ENCODE peak calls at places on chromosome 9, in ten cellular contexts. Y is HFFc6; D is CD8-positive, alpha-beta T cell; M is ovary; I is activated CD8-positive, alpha-beta T cell treated with anti-CD3 and anti-CD28 coated beads for 36 hours; V is mesothelial cell of epicardium; Z is sigmoid colon; L is AG09309; W is omental fat pad; O is left lung. K is an unnamed sample.

GRCh38 chr9:115013998-115014397 is 83.6 kb upstream of the TNFSF8 start:
- DNase-seq in Y (peak), D (peak), M (peak), I (peak), V (no peak), Z (peak), L (no peak), W (no peak), O (peak), K (peak)

GRCh38 chr9:93040409-93040808 is 18.1 kb upstream of the SUSD3 start:
- DNase-seq in Y (no peak), D (no peak), M (no peak), I (no peak), V (no peak), Z (no peak), L (no peak), W (no peak), O (no peak), K (no peak)

GRCh38 chr9:38126730-38127129 is 57.7 kb upstream of the SHB start:
- DNase-seq in Y (no peak), D (no peak), M (no peak), I (no peak), V (no peak), Z (no peak), L (no peak), W (no peak), O (no peak), K (no peak)

GRCh38 chr9:131899248-131899882 is 159.5 kb upstream of the RAPGEF1 start:
- DNase-seq in Y (no peak), D (no peak), M (no peak), I (no peak), V (no peak), Z (no peak), L (no peak), W (no peak), O (no peak), K (no peak)

GRCh38 chr9:134778841-134779411 is 101.7 kb upstream of the FCN2 start:
- DNase-seq in Y (peak), D (no peak), M (peak), I (no peak), V (no peak), Z (peak), L (no peak), W (no peak), O (peak), K (no peak)

GRCh38 chr9:6367128-6367741 is 39.1 kb downstream of the TPD52L3 start:
- DNase-seq in Y (peak), D (no peak), M (no peak), I (no peak), V (no peak), Z (no peak), L (no peak), W (no peak), O (no peak), K (no peak)

GRCh38 chr9:135392511-135392910 is 87.1 kb upstream of the PPP1R26 start:
- DNase-seq in Y (no peak), D (no peak), M (no peak), I (no peak), V (no peak), Z (no peak), L (no peak), W (no peak), O (no peak), K (no peak)

GRCh38 chr9:134888603-134889195 is 8.1 kb downstream of the FCN2 start:
- DNase-seq in Y (no peak), D (no peak), M (no peak), I (no peak), V (no peak), Z (no peak), L (no peak), W (no peak), O (no peak), K (no peak)

GRCh38 chr9:127212453-127212852 is 52.1 kb upstream of the GARNL3 start:
- DNase-seq in Y (no peak), D (no peak), M (no peak), I (no peak), V (no peak), Z (no peak), L (no peak), W (no peak), O (no peak), K (no peak)

GRCh38 chr9:129761293-129761900 is 8.6 kb upstream of the PTGES start:
- DNase-seq in Y (no peak), D (no peak), M (peak), I (no peak), V (no peak), Z (peak), L (peak), W (no peak), O (peak), K (no peak)

GRCh38 chr9:132792547-132792946 is 85.5 kb downstream of the AK8 start:
- DNase-seq in Y (no peak), D (no peak), M (no peak), I (no peak), V (no peak), Z (peak), L (no peak), W (no peak), O (no peak), K (no peak)

GRCh38 chr9:134372621-134373267 is 46.5 kb downstream of the RXRA start:
- DNase-seq in Y (no peak), D (no peak), M (no peak), I (no peak), V (no peak), Z (peak), L (no peak), W (no peak), O (peak), K (no peak)

DNA sequence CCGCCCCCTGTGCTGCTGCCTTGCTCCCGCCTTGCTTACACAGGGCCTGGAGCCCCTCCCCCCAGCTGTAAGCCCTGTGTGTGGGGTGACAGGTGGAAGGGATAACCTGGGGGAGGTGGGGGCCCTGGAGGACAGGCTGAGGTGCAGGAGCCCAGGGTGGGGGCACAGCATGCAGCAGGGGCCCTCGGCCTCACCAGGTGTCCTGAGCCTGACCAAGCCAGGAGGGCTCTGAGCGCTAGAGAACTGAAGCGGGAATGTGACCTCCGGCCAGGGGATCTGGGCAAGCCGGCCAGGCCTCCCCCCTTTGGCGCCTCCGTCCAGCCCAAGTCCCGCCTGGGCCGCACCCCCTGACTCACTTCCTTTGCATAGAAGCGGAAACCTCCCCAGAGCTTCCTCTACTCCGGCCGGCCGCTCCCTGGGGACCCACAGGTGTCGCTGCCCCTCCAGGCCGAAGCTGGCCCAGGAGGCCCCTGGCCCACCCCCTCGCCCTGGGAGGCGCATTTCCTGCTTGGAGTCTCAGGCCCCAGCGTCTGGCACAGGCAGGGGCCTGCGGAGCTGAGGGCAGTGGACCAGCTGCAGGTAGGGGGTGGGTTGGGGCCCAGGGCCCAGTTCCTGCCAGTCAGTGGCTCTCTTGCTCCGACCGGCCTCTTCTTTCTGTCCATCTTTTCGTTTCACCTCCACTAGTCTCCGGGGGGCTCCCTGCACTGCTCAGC is at the start of gene TOR4A:
- DNase-seq in Y (peak), D (no peak), M (peak), I (peak), V (no peak), Z (peak), L (no peak), W (peak), O (peak), K (peak)
- TF ChIP-seq CTCF in Y (peak), D (no peak), M (no peak), I (no peak), V (no peak), Z (no peak), L (peak), W (no peak), O (peak), K (no peak)

GRCh38 chr9:1927546-1927945 is 87.6 kb upstream of the SMARCA2 start:
- DNase-seq in Y (no peak), D (no peak), M (no peak), I (no peak), V (no peak), Z (no peak), L (no peak), W (no peak), O (no peak), K (no peak)

GRCh38 chr9:1919229-1919628 is 95.9 kb upstream of the SMARCA2 start:
- DNase-seq in Y (no peak), D (no peak), M (no peak), I (no peak), V (no peak), Z (no peak), L (no peak), W (no peak), O (no peak), K (no peak)

GRCh38 chr9:1918642-1919041 is 96.5 kb upstream of the SMARCA2 start:
- DNase-seq in Y (no peak), D (no peak), M (no peak), I (no peak), V (no peak), Z (no peak), L (no peak), W (no peak), O (no peak), K (no peak)

GRCh38 chr9:1916676-1917075 is 98.5 kb upstream of the SMARCA2 start:
- DNase-seq in Y (no peak), D (no peak), M (no peak), I (no peak), V (no peak), Z (no peak), L (no peak), W (no peak), O (no peak), K (no peak)

GRCh38 chr9:1922026-1922425 is 93.1 kb upstream of the SMARCA2 start:
- DNase-seq in Y (no peak), D (no peak), M (no peak), I (no peak), V (no peak), Z (no peak), L (no peak), W (no peak), O (no peak), K (no peak)
- TF ChIP-seq CTCF in Y (no peak), D (no peak), M (no peak), I (no peak), V (no peak), Z (no peak), L (no peak), W (no peak), O (no peak), K (no peak)

GRCh38 chr9:97900738-97901565 is 21.3 kb downstream of the TRMO start:
- DNase-seq in Y (peak), D (no peak), M (no peak), I (peak), V (no peak), Z (no peak), L (no peak), W (no peak), O (no peak), K (no peak)

GRCh38 chr9:97889941-97890557 is 32.3 kb downstream of the TRMO start:
- DNase-seq in Y (peak), D (peak), M (no peak), I (peak), V (no peak), Z (no peak), L (no peak), W (peak), O (no peak), K (no peak)

GRCh38 chr9:97891736-97892135 is 30.6 kb downstream of the TRMO start:
- DNase-seq in Y (no peak), D (no peak), M (no peak), I (no peak), V (no peak), Z (no peak), L (no peak), W (no peak), O (no peak), K (no peak)

GRCh38 chr9:97900103-97900737 is 22.1 kb downstream of the TRMO start:
- DNase-seq in Y (peak), D (no peak), M (no peak), I (no peak), V (no peak), Z (no peak), L (peak), W (no peak), O (no peak), K (no peak)

DNA sequence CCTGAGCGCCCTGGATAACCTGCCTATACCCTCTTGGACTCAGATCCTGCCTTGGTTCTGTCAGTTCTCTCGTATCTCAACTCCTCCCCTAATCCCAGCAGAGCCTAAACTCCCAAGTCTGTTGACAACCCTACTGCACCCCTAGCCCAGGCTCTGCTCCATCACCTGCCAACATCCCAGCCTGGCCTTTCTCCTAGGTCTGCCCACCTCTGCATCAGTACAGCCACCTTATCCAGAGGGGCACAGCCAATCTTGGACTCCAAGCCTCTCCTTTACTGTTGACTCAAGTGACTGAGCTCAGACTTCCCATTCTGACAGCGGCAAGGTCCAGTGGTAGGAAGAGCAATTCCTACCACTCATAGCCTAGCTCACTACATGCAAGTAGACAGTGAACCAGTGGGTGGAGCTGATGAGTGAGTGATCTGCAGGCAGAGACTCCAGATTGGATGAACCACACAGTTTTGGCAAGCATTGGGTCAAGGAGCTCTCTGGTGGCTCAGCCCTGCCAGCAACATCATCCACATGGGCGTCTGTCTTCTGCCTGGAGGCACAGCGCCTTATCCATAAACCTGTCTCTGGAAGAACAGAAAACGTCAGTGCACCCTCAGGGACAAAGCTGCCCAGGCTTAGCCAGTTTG is 26.5 kb downstream of the TRMO start:
- DNase-seq in Y (peak), D (no peak), M (no peak), I (peak), V (no peak), Z (no peak), L (no peak), W (no peak), O (no peak), K (no peak)
- TF ChIP-seq CTCF in Y (peak), D (no peak), M (no peak), I (no peak), V (no peak), Z (no peak), L (peak), W (no peak), O (no peak), K (no peak)

GRCh38 chr9:123738664-123739063 is 191.3 kb downstream of the DENND1A start:
- DNase-seq in Y (no peak), D (no peak), M (no peak), I (no peak), V (no peak), Z (no peak), L (no peak), W (no peak), O (no peak), K (no peak)

GRCh38 chr9:123739387-123739786 is 190.5 kb downstream of the DENND1A start:
- DNase-seq in Y (no peak), D (no peak), M (no peak), I (no peak), V (no peak), Z (no peak), L (no peak), W (no peak), O (no peak), K (no peak)

GRCh38 chr9:123739902-123740301 is 190.0 kb downstream of the DENND1A start:
- DNase-seq in Y (no peak), D (no peak), M (no peak), I (no peak), V (no peak), Z (no peak), L (no peak), W (no peak), O (no peak), K (no peak)

GRCh38 chr9:123741214-123741613 is 188.7 kb downstream of the DENND1A start:
- DNase-seq in Y (no peak), D (no peak), M (no peak), I (no peak), V (no peak), Z (no peak), L (no peak), W (no peak), O (no peak), K (no peak)

GRCh38 chr9:123735376-123735775 is 194.6 kb downstream of the DENND1A start:
- DNase-seq in Y (peak), D (no peak), M (no peak), I (no peak), V (no peak), Z (no peak), L (no peak), W (no peak), O (no peak), K (no peak)
- TF ChIP-seq CTCF in Y (no peak), D (no peak), M (no peak), I (no peak), V (no peak), Z (no peak), L (no peak), W (no peak), O (no peak), K (no peak)

K was measured in activated B cell treated with CpG ODN at 0.5 μM for 24 hours.